ENCODE peak calls at places on chromosomes 5 and 9, in six cellular contexts. One of them, this sample, is unnamed.

GRCh38 chr5:88805151-88805784 is 77.7 kb downstream of the MEF2C start:
- DNase-seq in AG04450: no peak
- DNase-seq in uterus: no peak
- DNase-seq in activated B cell treated with CpG ODN at 0.5 μM for 24 hours: no peak
- DNase-seq in fibroblast of the aortic adventitia: no peak
- DNase-seq in transverse colon: no peak
- DNase-seq in this sample: no peak

GRCh38 chr5:127875235-127876021 is 172.2 kb downstream of the CCDC192 start:
- DNase-seq in AG04450: no peak
- DNase-seq in uterus: no peak
- DNase-seq in activated B cell treated with CpG ODN at 0.5 μM for 24 hours: no peak
- DNase-seq in fibroblast of the aortic adventitia: peak
- DNase-seq in transverse colon: peak
- DNase-seq in this sample: no peak

GRCh38 chr9:124849801-124850200 is 3.5 kb upstream of the WDR38 start:
- DNase-seq in AG04450: peak
- DNase-seq in uterus: no peak
- DNase-seq in activated B cell treated with CpG ODN at 0.5 μM for 24 hours: no peak
- DNase-seq in fibroblast of the aortic adventitia: peak
- DNase-seq in transverse colon: no peak
- DNase-seq in this sample: no peak

GRCh38 chr5:849651-850301 is 1.0 kb downstream of the ZDHHC11 start:
- DNase-seq in AG04450: no peak
- DNase-seq in uterus: peak
- DNase-seq in activated B cell treated with CpG ODN at 0.5 μM for 24 hours: no peak
- DNase-seq in fibroblast of the aortic adventitia: no peak
- DNase-seq in transverse colon: no peak
- DNase-seq in this sample: no peak

GRCh38 chr9:93089024-93089423 is 7.0 kb upstream of the CARD19 start:
- DNase-seq in AG04450: no peak
- DNase-seq in uterus: no peak
- DNase-seq in activated B cell treated with CpG ODN at 0.5 μM for 24 hours: no peak
- DNase-seq in fibroblast of the aortic adventitia: no peak
- DNase-seq in transverse colon: no peak
- DNase-seq in this sample: peak

GRCh38 chr9:93896496-93897033 is 58.6 kb downstream of the BARX1 start:
- DNase-seq in AG04450: no peak
- DNase-seq in uterus: peak
- DNase-seq in activated B cell treated with CpG ODN at 0.5 μM for 24 hours: peak
- DNase-seq in fibroblast of the aortic adventitia: no peak
- DNase-seq in transverse colon: peak
- DNase-seq in this sample: no peak

GRCh38 chr9:87120610-87121009 is 173.3 kb upstream of the GAS1 start:
- DNase-seq in AG04450: no peak
- DNase-seq in uterus: no peak
- DNase-seq in activated B cell treated with CpG ODN at 0.5 μM for 24 hours: no peak
- DNase-seq in fibroblast of the aortic adventitia: no peak
- DNase-seq in transverse colon: no peak
- DNase-seq in this sample: no peak

GRCh38 chr5:58394326-58394725 is 65.6 kb downstream of the PLK2 start:
- DNase-seq in AG04450: no peak
- DNase-seq in uterus: no peak
- DNase-seq in activated B cell treated with CpG ODN at 0.5 μM for 24 hours: no peak
- DNase-seq in fibroblast of the aortic adventitia: no peak
- DNase-seq in transverse colon: no peak
- DNase-seq in this sample: no peak

GRCh38 chr9:133351908-133352634 is 4.1 kb downstream of the RPL7A start:
- DNase-seq in AG04450: no peak
- DNase-seq in uterus: no peak
- DNase-seq in activated B cell treated with CpG ODN at 0.5 μM for 24 hours: no peak
- DNase-seq in fibroblast of the aortic adventitia: peak
- DNase-seq in transverse colon: no peak
- DNase-seq in this sample: no peak

GRCh38 chr9:91946825-91947224 is 3.2 kb downstream of the ROR2 start:
- DNase-seq in AG04450: no peak
- DNase-seq in uterus: no peak
- DNase-seq in activated B cell treated with CpG ODN at 0.5 μM for 24 hours: no peak
- DNase-seq in fibroblast of the aortic adventitia: peak
- DNase-seq in transverse colon: no peak
- DNase-seq in this sample: no peak

GRCh38 chr5:124859027-124859426 is 112.6 kb upstream of the ZNF608 start:
- DNase-seq in AG04450: no peak
- DNase-seq in uterus: no peak
- DNase-seq in activated B cell treated with CpG ODN at 0.5 μM for 24 hours: peak
- DNase-seq in fibroblast of the aortic adventitia: no peak
- DNase-seq in transverse colon: peak
- DNase-seq in this sample: no peak

GRCh38 chr5:151772029-151772867 is 494 bp downstream of the G3BP1 start:
- DNase-seq in AG04450: no peak
- DNase-seq in uterus: peak
- DNase-seq in activated B cell treated with CpG ODN at 0.5 μM for 24 hours: no peak
- DNase-seq in fibroblast of the aortic adventitia: peak
- DNase-seq in transverse colon: peak
- DNase-seq in this sample: no peak

DNA sequence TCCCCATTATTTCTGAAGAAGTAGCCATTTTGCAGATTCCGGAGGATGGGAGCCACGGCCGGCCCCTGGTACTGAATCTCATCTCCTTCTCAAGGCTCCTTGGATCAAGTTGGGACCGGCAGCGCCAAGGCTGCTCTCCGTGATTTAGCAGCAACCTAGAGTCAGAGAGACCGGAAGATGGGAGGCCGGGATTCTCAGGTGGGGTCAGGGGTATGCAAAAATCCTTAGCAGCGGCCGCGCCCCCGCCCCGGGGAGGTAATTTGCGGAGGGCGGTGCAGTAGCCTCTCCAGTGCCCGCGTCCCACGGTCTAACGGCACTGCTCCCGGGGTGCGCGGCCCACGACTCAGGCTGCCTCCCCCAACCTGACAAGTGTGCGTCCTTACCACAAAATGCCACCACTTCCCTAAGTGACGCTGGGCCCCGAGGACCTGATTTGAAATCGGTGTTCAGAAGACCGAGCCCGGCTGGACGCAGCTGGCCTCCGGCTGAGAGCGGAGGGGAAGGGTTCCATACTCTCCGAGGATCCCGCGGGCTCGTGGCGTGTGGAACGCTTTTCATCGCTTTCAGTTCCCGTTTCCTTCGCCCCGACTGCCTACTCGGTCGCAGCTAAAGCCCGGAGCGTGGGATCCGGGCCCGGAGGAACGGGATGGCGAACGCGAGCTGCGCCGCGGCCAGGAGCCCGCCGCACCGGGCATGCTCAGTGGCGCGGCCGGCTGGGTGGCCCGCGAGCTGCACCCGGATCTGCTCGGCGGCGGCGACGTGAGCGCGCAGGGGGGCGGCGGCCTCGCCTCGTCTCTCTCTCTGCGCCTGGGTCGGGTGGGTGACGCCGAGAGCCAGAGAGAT is at the start of gene SCAMP1:
- DNase-seq in AG04450: peak
- DNase-seq in uterus: peak
- DNase-seq in activated B cell treated with CpG ODN at 0.5 μM for 24 hours: peak
- DNase-seq in fibroblast of the aortic adventitia: peak
- DNase-seq in transverse colon: peak
- DNase-seq in this sample: peak
- TF ChIP-seq CTCF in AG04450: peak
- TF ChIP-seq CTCF in uterus: no peak
- TF ChIP-seq CTCF in activated B cell treated with CpG ODN at 0.5 μM for 24 hours: no peak
- TF ChIP-seq CTCF in fibroblast of the aortic adventitia: peak
- TF ChIP-seq CTCF in transverse colon: no peak
- TF ChIP-seq CTCF in this sample: peak

GRCh38 chr9:33223696-33224095 is 16.3 kb upstream of the SPINK4 start:
- DNase-seq in AG04450: no peak
- DNase-seq in uterus: no peak
- DNase-seq in activated B cell treated with CpG ODN at 0.5 μM for 24 hours: no peak
- DNase-seq in fibroblast of the aortic adventitia: peak
- DNase-seq in transverse colon: no peak
- DNase-seq in this sample: no peak
- TF ChIP-seq CTCF in AG04450: peak
- TF ChIP-seq CTCF in uterus: no peak
- TF ChIP-seq CTCF in activated B cell treated with CpG ODN at 0.5 μM for 24 hours: no peak
- TF ChIP-seq CTCF in fibroblast of the aortic adventitia: peak
- TF ChIP-seq CTCF in transverse colon: no peak
- TF ChIP-seq CTCF in this sample: peak

GRCh38 chr5:73985145-73985544 is 359.1 kb downstream of the ARHGEF28 start:
- DNase-seq in AG04450: peak
- DNase-seq in uterus: no peak
- DNase-seq in activated B cell treated with CpG ODN at 0.5 μM for 24 hours: no peak
- DNase-seq in fibroblast of the aortic adventitia: peak
- DNase-seq in transverse colon: no peak
- DNase-seq in this sample: no peak
- TF ChIP-seq CTCF in AG04450: peak
- TF ChIP-seq CTCF in uterus: no peak
- TF ChIP-seq CTCF in activated B cell treated with CpG ODN at 0.5 μM for 24 hours: no peak
- TF ChIP-seq CTCF in fibroblast of the aortic adventitia: peak
- TF ChIP-seq CTCF in transverse colon: peak
- TF ChIP-seq CTCF in this sample: peak

GRCh38 chr5:9054322-9054721 is 491.6 kb downstream of the SEMA5A start:
- DNase-seq in AG04450: no peak
- DNase-seq in uterus: no peak
- DNase-seq in activated B cell treated with CpG ODN at 0.5 μM for 24 hours: no peak
- DNase-seq in fibroblast of the aortic adventitia: no peak
- DNase-seq in transverse colon: no peak
- DNase-seq in this sample: no peak
- TF ChIP-seq CTCF in AG04450: no peak
- TF ChIP-seq CTCF in uterus: no peak
- TF ChIP-seq CTCF in activated B cell treated with CpG ODN at 0.5 μM for 24 hours: no peak
- TF ChIP-seq CTCF in fibroblast of the aortic adventitia: no peak
- TF ChIP-seq CTCF in transverse colon: no peak
- TF ChIP-seq CTCF in this sample: no peak

GRCh38 chr5:62785588-62785987 is 207.0 kb downstream of the LRRC70 start:
- DNase-seq in AG04450: no peak
- DNase-seq in uterus: no peak
- DNase-seq in activated B cell treated with CpG ODN at 0.5 μM for 24 hours: no peak
- DNase-seq in fibroblast of the aortic adventitia: no peak
- DNase-seq in transverse colon: no peak
- DNase-seq in this sample: no peak

GRCh38 chr5:62790348-62790747 is 211.7 kb downstream of the LRRC70 start:
- DNase-seq in AG04450: no peak
- DNase-seq in uterus: no peak
- DNase-seq in activated B cell treated with CpG ODN at 0.5 μM for 24 hours: no peak
- DNase-seq in fibroblast of the aortic adventitia: peak
- DNase-seq in transverse colon: no peak
- DNase-seq in this sample: no peak

GRCh38 chr5:62786099-62786498 is 207.5 kb downstream of the LRRC70 start:
- DNase-seq in AG04450: no peak
- DNase-seq in uterus: no peak
- DNase-seq in activated B cell treated with CpG ODN at 0.5 μM for 24 hours: no peak
- DNase-seq in fibroblast of the aortic adventitia: no peak
- DNase-seq in transverse colon: no peak
- DNase-seq in this sample: no peak

GRCh38 chr5:62795912-62796311 is 217.3 kb downstream of the LRRC70 start:
- DNase-seq in AG04450: no peak
- DNase-seq in uterus: no peak
- DNase-seq in activated B cell treated with CpG ODN at 0.5 μM for 24 hours: no peak
- DNase-seq in fibroblast of the aortic adventitia: no peak
- DNase-seq in transverse colon: no peak
- DNase-seq in this sample: no peak

DNA sequence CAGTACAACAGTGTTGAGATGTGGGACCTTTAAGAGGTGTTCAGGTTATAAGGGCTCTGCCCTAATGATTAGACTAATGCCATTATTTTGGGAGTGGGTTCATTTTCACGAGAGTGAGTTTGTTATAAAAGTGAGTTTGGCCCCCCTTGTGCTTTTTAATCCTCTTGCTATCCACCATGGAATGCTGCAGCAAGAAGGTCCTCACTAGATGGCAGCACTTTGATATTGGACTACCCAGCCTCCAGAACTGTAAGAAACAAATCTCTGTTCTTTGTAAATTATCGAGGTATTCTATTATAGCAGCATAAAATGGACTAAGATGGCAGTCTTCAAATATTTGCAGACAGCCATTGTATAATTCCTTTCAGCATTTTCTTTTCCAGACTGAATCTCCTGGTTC is 212.4 kb downstream of the LRRC70 start:
- DNase-seq in AG04450: no peak
- DNase-seq in uterus: no peak
- DNase-seq in activated B cell treated with CpG ODN at 0.5 μM for 24 hours: no peak
- DNase-seq in fibroblast of the aortic adventitia: peak
- DNase-seq in transverse colon: no peak
- DNase-seq in this sample: no peak
- TF ChIP-seq CTCF in AG04450: no peak
- TF ChIP-seq CTCF in uterus: no peak
- TF ChIP-seq CTCF in activated B cell treated with CpG ODN at 0.5 μM for 24 hours: no peak
- TF ChIP-seq CTCF in fibroblast of the aortic adventitia: peak
- TF ChIP-seq CTCF in transverse colon: no peak
- TF ChIP-seq CTCF in this sample: peak

DNA sequence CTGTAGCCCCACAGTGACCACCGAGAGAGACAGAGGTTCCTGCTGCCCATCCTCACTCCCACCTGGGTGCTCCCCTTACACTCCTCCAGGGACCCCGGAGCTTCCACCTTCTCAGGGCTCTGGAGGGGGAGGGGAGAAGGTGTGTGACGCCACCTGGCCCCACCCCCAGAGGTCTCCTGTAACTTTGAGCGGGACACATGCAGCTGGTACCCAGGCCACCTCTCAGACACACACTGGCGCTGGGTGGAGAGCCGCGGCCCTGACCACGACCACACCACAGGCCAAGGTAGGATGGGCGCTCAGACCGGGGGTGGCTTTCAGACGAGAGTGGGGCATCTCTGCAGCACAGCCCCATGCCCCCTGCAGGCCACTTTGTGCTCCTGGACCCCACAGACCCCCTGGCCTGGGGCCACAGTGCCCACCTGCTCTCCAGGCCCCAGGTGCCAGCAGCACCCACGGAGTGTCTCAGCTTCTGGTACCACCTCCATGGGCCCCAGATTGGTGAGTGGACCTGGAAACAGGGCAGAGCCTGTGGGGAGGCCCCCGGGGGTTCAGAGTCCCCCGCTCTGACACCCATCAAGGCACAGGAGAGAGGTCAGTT is 4.5 kb downstream of the MAMDC4 start:
- DNase-seq in AG04450: no peak
- DNase-seq in uterus: no peak
- DNase-seq in activated B cell treated with CpG ODN at 0.5 μM for 24 hours: no peak
- DNase-seq in fibroblast of the aortic adventitia: no peak
- DNase-seq in transverse colon: peak
- DNase-seq in this sample: no peak
- TF ChIP-seq CTCF in AG04450: no peak
- TF ChIP-seq CTCF in uterus: no peak
- TF ChIP-seq CTCF in activated B cell treated with CpG ODN at 0.5 μM for 24 hours: no peak
- TF ChIP-seq CTCF in fibroblast of the aortic adventitia: no peak
- TF ChIP-seq CTCF in transverse colon: no peak
- TF ChIP-seq CTCF in this sample: no peak

DNA sequence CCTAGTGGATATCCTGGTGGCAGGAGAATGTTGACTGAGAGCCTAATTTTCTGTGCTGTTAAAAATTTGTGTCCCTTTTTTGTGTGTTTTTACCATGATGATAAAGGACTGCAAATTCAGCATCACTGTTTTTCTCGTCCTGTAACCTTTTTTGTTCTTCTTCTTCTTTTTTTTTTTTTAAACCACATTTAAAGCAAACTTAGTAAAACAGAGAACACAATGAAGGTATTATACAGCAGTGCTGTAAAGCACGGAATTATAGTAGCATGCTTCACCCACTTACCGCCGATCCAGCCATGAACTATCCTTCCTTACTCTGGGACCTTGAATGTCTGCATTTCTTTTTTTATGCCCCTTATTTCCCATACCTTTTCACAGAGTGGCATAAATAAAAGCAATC is 280.0 kb downstream of the ARHGAP26 start:
- DNase-seq in AG04450: no peak
- DNase-seq in uterus: no peak
- DNase-seq in activated B cell treated with CpG ODN at 0.5 μM for 24 hours: no peak
- DNase-seq in fibroblast of the aortic adventitia: no peak
- DNase-seq in transverse colon: no peak
- DNase-seq in this sample: no peak
- TF ChIP-seq CTCF in AG04450: no peak
- TF ChIP-seq CTCF in uterus: no peak
- TF ChIP-seq CTCF in activated B cell treated with CpG ODN at 0.5 μM for 24 hours: no peak
- TF ChIP-seq CTCF in fibroblast of the aortic adventitia: no peak
- TF ChIP-seq CTCF in transverse colon: no peak
- TF ChIP-seq CTCF in this sample: no peak

This sample was measured in D721Med.